ENCODE peak calls at places on chromosomes 3 and 15, in seven cellular contexts. One of them, this sample, is unnamed.

GRCh38 chr3:186594591-186595113 is 18.2 kb upstream of the AHSG start:
- DNase-seq in astrocyte of the spinal cord: no peak
- DNase-seq in right lobe of liver: peak
- DNase-seq in PC-3: no peak
- DNase-seq in hepatocyte: no peak
- DNase-seq in WTC11: no peak
- DNase-seq in tibial artery: no peak
- DNase-seq in this sample: peak

GRCh38 chr15:74319596-74320357 is 47.7 kb downstream of the CYP11A1 start:
- DNase-seq in astrocyte of the spinal cord: no peak
- DNase-seq in WTC11: peak
- DNase-seq in PC-3: no peak
- DNase-seq in right lobe of liver: no peak
- DNase-seq in tibial artery: no peak
- DNase-seq in hepatocyte: no peak
- DNase-seq in this sample: no peak

GRCh38 chr3:141237701-141238521 is 6.3 kb downstream of the PXYLP1 start:
- DNase-seq in right lobe of liver: no peak
- DNase-seq in astrocyte of the spinal cord: peak
- DNase-seq in tibial artery: no peak
- DNase-seq in hepatocyte: no peak
- DNase-seq in WTC11: no peak
- DNase-seq in PC-3: no peak
- DNase-seq in this sample: no peak

GRCh38 chr3:52436500-52437106 is 8.3 kb downstream of the SEMA3G start:
- DNase-seq in WTC11: no peak
- DNase-seq in tibial artery: peak
- DNase-seq in hepatocyte: peak
- DNase-seq in PC-3: no peak
- DNase-seq in astrocyte of the spinal cord: no peak
- DNase-seq in right lobe of liver: peak
- DNase-seq in this sample: peak

GRCh38 chr3:8282541-8283165 is 219.0 kb upstream of the LMCD1 start:
- DNase-seq in hepatocyte: no peak
- DNase-seq in astrocyte of the spinal cord: no peak
- DNase-seq in WTC11: no peak
- DNase-seq in tibial artery: no peak
- DNase-seq in right lobe of liver: no peak
- DNase-seq in PC-3: peak
- DNase-seq in this sample: no peak

GRCh38 chr3:76715426-76715825 is 324.5 kb upstream of the ROBO2 start:
- DNase-seq in hepatocyte: no peak
- DNase-seq in PC-3: no peak
- DNase-seq in WTC11: no peak
- DNase-seq in astrocyte of the spinal cord: no peak
- DNase-seq in right lobe of liver: no peak
- DNase-seq in tibial artery: no peak
- DNase-seq in this sample: no peak

GRCh38 chr3:184031187-184031792 is at the start of gene HTR3D:
- DNase-seq in tibial artery: no peak
- DNase-seq in WTC11: no peak
- DNase-seq in PC-3: no peak
- DNase-seq in astrocyte of the spinal cord: no peak
- DNase-seq in hepatocyte: no peak
- DNase-seq in right lobe of liver: no peak
- DNase-seq in this sample: no peak

GRCh38 chr3:176514297-176514696 is 683.0 kb downstream of the TBL1XR1 start:
- DNase-seq in tibial artery: no peak
- DNase-seq in PC-3: peak
- DNase-seq in hepatocyte: peak
- DNase-seq in astrocyte of the spinal cord: peak
- DNase-seq in WTC11: peak
- DNase-seq in right lobe of liver: no peak
- DNase-seq in this sample: peak

GRCh38 chr3:176663819-176664218 is 533.5 kb downstream of the TBL1XR1 start:
- DNase-seq in hepatocyte: peak
- DNase-seq in WTC11: no peak
- DNase-seq in right lobe of liver: no peak
- DNase-seq in astrocyte of the spinal cord: peak
- DNase-seq in tibial artery: no peak
- DNase-seq in PC-3: peak
- DNase-seq in this sample: no peak

GRCh38 chr3:44476181-44476599 is 1.3 kb downstream of the ZNF445 start:
- DNase-seq in astrocyte of the spinal cord: peak
- DNase-seq in right lobe of liver: no peak
- DNase-seq in WTC11: no peak
- DNase-seq in hepatocyte: no peak
- DNase-seq in PC-3: peak
- DNase-seq in tibial artery: no peak
- DNase-seq in this sample: no peak

GRCh38 chr15:31278544-31279220 is 48.0 kb upstream of the KLF13 start:
- DNase-seq in right lobe of liver: peak
- DNase-seq in hepatocyte: no peak
- DNase-seq in astrocyte of the spinal cord: no peak
- DNase-seq in WTC11: peak
- DNase-seq in tibial artery: peak
- DNase-seq in PC-3: no peak
- DNase-seq in this sample: no peak

GRCh38 chr15:31276596-31277298 is 49.9 kb upstream of the KLF13 start:
- DNase-seq in hepatocyte: peak
- DNase-seq in right lobe of liver: no peak
- DNase-seq in PC-3: no peak
- DNase-seq in WTC11: peak
- DNase-seq in tibial artery: peak
- DNase-seq in astrocyte of the spinal cord: no peak
- DNase-seq in this sample: no peak

GRCh38 chr15:31279221-31280036 is 47.2 kb upstream of the KLF13 start:
- DNase-seq in hepatocyte: no peak
- DNase-seq in WTC11: peak
- DNase-seq in tibial artery: peak
- DNase-seq in astrocyte of the spinal cord: no peak
- DNase-seq in PC-3: no peak
- DNase-seq in right lobe of liver: peak
- DNase-seq in this sample: no peak

GRCh38 chr15:31277335-31278055 is 49.1 kb upstream of the KLF13 start:
- DNase-seq in WTC11: peak
- DNase-seq in PC-3: no peak
- DNase-seq in astrocyte of the spinal cord: no peak
- DNase-seq in right lobe of liver: peak
- DNase-seq in tibial artery: peak
- DNase-seq in hepatocyte: peak
- DNase-seq in this sample: no peak

DNA sequence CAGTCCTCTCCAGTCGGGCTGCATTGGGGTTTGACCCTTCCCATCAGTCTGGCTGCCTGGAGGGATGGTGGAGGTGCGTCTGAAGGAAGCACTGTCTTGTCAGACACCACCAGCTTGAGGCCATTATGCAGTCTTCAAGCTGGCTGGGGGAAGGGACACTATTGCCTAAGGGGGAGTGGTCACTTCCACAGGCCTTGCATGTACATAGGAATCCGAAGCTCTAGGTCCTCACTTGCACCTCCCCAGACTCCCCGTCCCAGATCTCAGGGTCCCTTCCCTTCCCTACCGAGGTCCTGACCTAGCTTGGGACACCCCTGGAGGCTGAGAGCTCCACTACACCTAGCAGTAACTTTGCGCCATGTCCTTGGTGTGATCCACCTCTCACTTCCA is 48.6 kb upstream of the KLF13 start:
- DNase-seq in WTC11: peak
- DNase-seq in tibial artery: peak
- DNase-seq in right lobe of liver: peak
- DNase-seq in PC-3: no peak
- DNase-seq in hepatocyte: no peak
- DNase-seq in astrocyte of the spinal cord: no peak
- DNase-seq in this sample: no peak
- TF ChIP-seq CTCF in WTC11: no peak
- TF ChIP-seq CTCF in tibial artery: no peak
- TF ChIP-seq CTCF in right lobe of liver: no peak
- TF ChIP-seq CTCF in PC-3: no peak
- TF ChIP-seq CTCF in hepatocyte: no peak
- TF ChIP-seq CTCF in astrocyte of the spinal cord: no peak
- TF ChIP-seq CTCF in this sample: no peak

GRCh38 chr3:153789380-153789779 is 331.8 kb upstream of the ARHGEF26 start:
- DNase-seq in right lobe of liver: no peak
- DNase-seq in astrocyte of the spinal cord: no peak
- DNase-seq in tibial artery: no peak
- DNase-seq in hepatocyte: no peak
- DNase-seq in WTC11: no peak
- DNase-seq in PC-3: no peak
- DNase-seq in this sample: no peak

GRCh38 chr3:153783106-153783505 is 338.1 kb upstream of the ARHGEF26 start:
- DNase-seq in PC-3: no peak
- DNase-seq in hepatocyte: peak
- DNase-seq in right lobe of liver: no peak
- DNase-seq in tibial artery: no peak
- DNase-seq in astrocyte of the spinal cord: no peak
- DNase-seq in WTC11: no peak
- DNase-seq in this sample: peak

GRCh38 chr3:153783804-153784203 is 337.4 kb upstream of the ARHGEF26 start:
- DNase-seq in WTC11: no peak
- DNase-seq in hepatocyte: no peak
- DNase-seq in PC-3: no peak
- DNase-seq in astrocyte of the spinal cord: no peak
- DNase-seq in tibial artery: no peak
- DNase-seq in right lobe of liver: no peak
- DNase-seq in this sample: no peak

GRCh38 chr3:153785901-153786300 is 335.3 kb upstream of the ARHGEF26 start:
- DNase-seq in hepatocyte: no peak
- DNase-seq in PC-3: peak
- DNase-seq in WTC11: no peak
- DNase-seq in right lobe of liver: no peak
- DNase-seq in astrocyte of the spinal cord: no peak
- DNase-seq in tibial artery: no peak
- DNase-seq in this sample: no peak
- TF ChIP-seq CTCF in hepatocyte: no peak
- TF ChIP-seq CTCF in PC-3: peak
- TF ChIP-seq CTCF in WTC11: no peak
- TF ChIP-seq CTCF in right lobe of liver: no peak
- TF ChIP-seq CTCF in astrocyte of the spinal cord: no peak
- TF ChIP-seq CTCF in tibial artery: no peak
- TF ChIP-seq CTCF in this sample: no peak

GRCh38 chr15:63600001-63600645 is 2.9 kb downstream of the FBXL22 start:
- DNase-seq in tibial artery: peak
- DNase-seq in WTC11: peak
- DNase-seq in PC-3: peak
- DNase-seq in astrocyte of the spinal cord: no peak
- DNase-seq in hepatocyte: peak
- DNase-seq in right lobe of liver: no peak
- DNase-seq in this sample: no peak

GRCh38 chr15:63601727-63602185 is 4.6 kb downstream of the FBXL22 start:
- DNase-seq in hepatocyte: no peak
- DNase-seq in right lobe of liver: no peak
- DNase-seq in tibial artery: no peak
- DNase-seq in WTC11: no peak
- DNase-seq in astrocyte of the spinal cord: no peak
- DNase-seq in PC-3: no peak
- DNase-seq in this sample: no peak

GRCh38 chr15:63600646-63601025 is 3.4 kb downstream of the FBXL22 start:
- DNase-seq in right lobe of liver: peak
- DNase-seq in astrocyte of the spinal cord: peak
- DNase-seq in tibial artery: peak
- DNase-seq in hepatocyte: peak
- DNase-seq in PC-3: peak
- DNase-seq in WTC11: peak
- DNase-seq in this sample: peak

GRCh38 chr15:63602595-63602994 is 5.4 kb downstream of the FBXL22 start:
- DNase-seq in PC-3: no peak
- DNase-seq in hepatocyte: no peak
- DNase-seq in astrocyte of the spinal cord: no peak
- DNase-seq in tibial artery: no peak
- DNase-seq in WTC11: no peak
- DNase-seq in right lobe of liver: no peak
- DNase-seq in this sample: no peak

GRCh38 chr15:63601026-63601726 is 4.0 kb downstream of the FBXL22 start:
- DNase-seq in right lobe of liver: no peak
- DNase-seq in PC-3: no peak
- DNase-seq in astrocyte of the spinal cord: peak
- DNase-seq in hepatocyte: peak
- DNase-seq in tibial artery: no peak
- DNase-seq in WTC11: peak
- DNase-seq in this sample: peak
- TF ChIP-seq CTCF in right lobe of liver: no peak
- TF ChIP-seq CTCF in PC-3: no peak
- TF ChIP-seq CTCF in astrocyte of the spinal cord: no peak
- TF ChIP-seq CTCF in hepatocyte: no peak
- TF ChIP-seq CTCF in tibial artery: no peak
- TF ChIP-seq CTCF in WTC11: no peak
- TF ChIP-seq CTCF in this sample: no peak

GRCh38 chr15:61910839-61911369 is 149.3 kb downstream of the VPS13C start:
- DNase-seq in tibial artery: no peak
- DNase-seq in right lobe of liver: no peak
- DNase-seq in astrocyte of the spinal cord: peak
- DNase-seq in hepatocyte: no peak
- DNase-seq in PC-3: no peak
- DNase-seq in WTC11: no peak
- DNase-seq in this sample: no peak

GRCh38 chr15:61907753-61908086 is 152.5 kb downstream of the VPS13C start:
- DNase-seq in PC-3: no peak
- DNase-seq in hepatocyte: no peak
- DNase-seq in tibial artery: no peak
- DNase-seq in WTC11: no peak
- DNase-seq in right lobe of liver: no peak
- DNase-seq in astrocyte of the spinal cord: no peak
- DNase-seq in this sample: no peak

GRCh38 chr15:61908241-61908640 is 152.0 kb downstream of the VPS13C start:
- DNase-seq in WTC11: no peak
- DNase-seq in right lobe of liver: no peak
- DNase-seq in hepatocyte: no peak
- DNase-seq in PC-3: no peak
- DNase-seq in astrocyte of the spinal cord: no peak
- DNase-seq in tibial artery: no peak
- DNase-seq in this sample: no peak

GRCh38 chr15:61906961-61907752 is 153.1 kb downstream of the VPS13C start:
- DNase-seq in right lobe of liver: peak
- DNase-seq in WTC11: no peak
- DNase-seq in PC-3: peak
- DNase-seq in hepatocyte: peak
- DNase-seq in tibial artery: no peak
- DNase-seq in astrocyte of the spinal cord: no peak
- DNase-seq in this sample: no peak
- TF ChIP-seq CTCF in right lobe of liver: no peak
- TF ChIP-seq CTCF in WTC11: no peak
- TF ChIP-seq CTCF in PC-3: no peak
- TF ChIP-seq CTCF in hepatocyte: no peak
- TF ChIP-seq CTCF in tibial artery: no peak
- TF ChIP-seq CTCF in astrocyte of the spinal cord: no peak
- TF ChIP-seq CTCF in this sample: no peak

This sample was measured in nephron progenitor cell.